ENCODE peak calls at places on chromosome 18, in ten cellular contexts. D, Q, C, H, W, S, B, Z, N and X are unnamed samples.

GRCh38 chr18:45548614-45549013 is 66.7 kb upstream of the SLC14A2 start:
- DNase-seq in D (no peak), Q (no peak), C (no peak), H (no peak), W (no peak), S (no peak), B (no peak), Z (no peak), N (no peak), X (no peak)

GRCh38 chr18:63071566-63072175 is 247.9 kb downstream of the BCL2 start:
- DNase-seq in D (no peak), Q (no peak), C (no peak), H (no peak), W (no peak), S (no peak), B (no peak), Z (no peak), N (no peak), X (no peak)

GRCh38 chr18:59067873-59068272 is 71.8 kb upstream of the SEC11C start:
- DNase-seq in D (peak), Q (peak), C (no peak), H (no peak), W (peak), S (no peak), B (peak), Z (no peak), N (no peak), X (no peak)

GRCh38 chr18:72207280-72207679 is 336.9 kb downstream of the CBLN2 start:
- DNase-seq in D (no peak), Q (no peak), C (no peak), H (no peak), W (no peak), S (no peak), B (no peak), Z (no peak), N (no peak), X (no peak)

GRCh38 chr18:12933323-12933722 is 14.5 kb upstream of the SEH1L start:
- DNase-seq in D (no peak), Q (no peak), C (no peak), H (no peak), W (no peak), S (no peak), B (no peak), Z (no peak), N (no peak), X (no peak)

GRCh38 chr18:26159353-26159752 is 25.7 kb downstream of the PSMA8 start:
- DNase-seq in D (no peak), Q (no peak), C (no peak), H (no peak), W (peak), S (no peak), B (peak), Z (no peak), N (no peak), X (no peak)

GRCh38 chr18:54388203-54389142 is 30.8 kb downstream of the C18orf54 start:
- DNase-seq in D (peak), Q (no peak), C (no peak), H (no peak), W (peak), S (no peak), B (peak), Z (no peak), N (peak), X (no peak)

GRCh38 chr18:70373062-70373519 is 84.2 kb downstream of the SOCS6 start:
- DNase-seq in D (no peak), Q (no peak), C (no peak), H (no peak), W (peak), S (no peak), B (peak), Z (no peak), N (no peak), X (no peak)

GRCh38 chr18:38545071-38545470 is 979.5 kb upstream of the CELF4 start:
- DNase-seq in D (no peak), Q (peak), C (no peak), H (no peak), W (no peak), S (no peak), B (peak), Z (no peak), N (no peak), X (no peak)

GRCh38 chr18:74604774-74605173 is 7.1 kb downstream of the ZNF407 start:
- DNase-seq in D (no peak), Q (no peak), C (no peak), H (no peak), W (no peak), S (no peak), B (peak), Z (no peak), N (no peak), X (no peak)

GRCh38 chr18:5704847-5705246 is 161.1 kb upstream of the EPB41L3 start:
- DNase-seq in D (no peak), Q (no peak), C (no peak), H (no peak), W (no peak), S (no peak), B (no peak), Z (no peak), N (no peak), X (no peak)

GRCh38 chr18:9103488-9103887 is 989 bp downstream of the NDUFV2 start:
- DNase-seq in D (no peak), Q (peak), C (no peak), H (no peak), W (peak), S (no peak), B (peak), Z (no peak), N (no peak), X (no peak)

GRCh38 chr18:21815101-21815500 is 74.5 kb downstream of the MIB1 start:
- DNase-seq in D (no peak), Q (no peak), C (no peak), H (no peak), W (no peak), S (no peak), B (no peak), Z (no peak), N (no peak), X (no peak)

GRCh38 chr18:36770315-36770946 is 58.4 kb downstream of the TPGS2 start:
- DNase-seq in D (no peak), Q (no peak), C (no peak), H (no peak), W (no peak), S (no peak), B (no peak), Z (no peak), N (no peak), X (no peak)

GRCh38 chr18:41917199-41917598 is 37.8 kb upstream of the PIK3C3 start:
- DNase-seq in D (no peak), Q (no peak), C (no peak), H (no peak), W (peak), S (no peak), B (peak), Z (no peak), N (no peak), X (no peak)

GRCh38 chr18:59267511-59268126 is 5.6 kb downstream of the RAX start:
- DNase-seq in D (no peak), Q (peak), C (no peak), H (no peak), W (no peak), S (no peak), B (no peak), Z (peak), N (no peak), X (no peak)

GRCh38 chr18:9575558-9575957 is 38.8 kb downstream of the PPP4R1 start:
- DNase-seq in D (peak), Q (peak), C (no peak), H (peak), W (peak), S (no peak), B (peak), Z (no peak), N (peak), X (no peak)